ENCODE peak calls at places on chromosomes 13 and 19, in five cellular contexts. One of them, this sample, is unnamed. For H3K9me3, the result is how much of the 10 kb centered on the place peaks cover.

GRCh38 chr19:47707135-47707925 is 5.9 kb upstream of the EHD2 start:
- DNase-seq in HepG2: peak
- DNase-seq in A549: peak
- DNase-seq in GM12878: peak
- DNase-seq in K562: peak
- DNase-seq in this sample: peak

GRCh38 chr19:18232540-18233223 is 6.4 kb upstream of the PDE4C start:
- DNase-seq in K562: peak
- DNase-seq in A549: peak
- DNase-seq in HepG2: no peak
- DNase-seq in GM12878: no peak
- DNase-seq in this sample: no peak

GRCh38 chr13:99991806-99992242 is 10.2 kb downstream of the ZIC2 start:
- DNase-seq in HepG2: no peak
- DNase-seq in K562: no peak
- DNase-seq in A549: no peak
- DNase-seq in GM12878: no peak
- DNase-seq in this sample: no peak

GRCh38 chr19:21912654-21913053 is 76.7 kb upstream of the ZNF43 start:
- DNase-seq in HepG2: no peak
- DNase-seq in A549: no peak
- DNase-seq in GM12878: no peak
- DNase-seq in K562: peak
- DNase-seq in this sample: no peak

GRCh38 chr13:79485451-79485850 is 4.5 kb downstream of the NDFIP2 start:
- DNase-seq in A549: no peak
- DNase-seq in GM12878: no peak
- DNase-seq in K562: no peak
- DNase-seq in HepG2: no peak
- DNase-seq in this sample: no peak

GRCh38 chr13:51906581-51906980 is 44.8 kb downstream of the CCDC70 start:
- DNase-seq in A549: no peak
- DNase-seq in GM12878: no peak
- DNase-seq in HepG2: peak
- DNase-seq in K562: no peak
- DNase-seq in this sample: no peak

GRCh38 chr13:29888306-29888705 is 37.9 kb upstream of the UBL3 start:
- DNase-seq in A549: no peak
- DNase-seq in K562: no peak
- DNase-seq in HepG2: no peak
- DNase-seq in GM12878: no peak
- DNase-seq in this sample: no peak

GRCh38 chr19:40578442-40578908 is 1.8 kb downstream of the SHKBP1 start:
- DNase-seq in K562: peak
- DNase-seq in GM12878: no peak
- DNase-seq in HepG2: no peak
- DNase-seq in A549: peak
- DNase-seq in this sample: peak

GRCh38 chr13:73985789-73986188 is 148.4 kb downstream of the KLF12 start:
- DNase-seq in K562: no peak
- DNase-seq in HepG2: no peak
- DNase-seq in GM12878: no peak
- DNase-seq in A549: no peak
- DNase-seq in this sample: peak

GRCh38 chr19:35908010-35908441 is at the start of gene TYROBP:
- DNase-seq in A549: no peak
- DNase-seq in GM12878: no peak
- DNase-seq in HepG2: no peak
- DNase-seq in K562: no peak
- DNase-seq in this sample: no peak

GRCh38 chr19:9144920-9145319 is 4.7 kb downstream of the ZNF317 start:
- DNase-seq in A549: peak
- DNase-seq in HepG2: no peak
- DNase-seq in GM12878: no peak
- DNase-seq in K562: no peak
- DNase-seq in this sample: no peak
- H3K9me3 ChIP-seq in A549: half or more
- H3K9me3 ChIP-seq in HepG2: under half
- H3K9me3 ChIP-seq in GM12878: under half
- H3K9me3 ChIP-seq in K562: under half
- H3K9me3 ChIP-seq in this sample: under half

DNA sequence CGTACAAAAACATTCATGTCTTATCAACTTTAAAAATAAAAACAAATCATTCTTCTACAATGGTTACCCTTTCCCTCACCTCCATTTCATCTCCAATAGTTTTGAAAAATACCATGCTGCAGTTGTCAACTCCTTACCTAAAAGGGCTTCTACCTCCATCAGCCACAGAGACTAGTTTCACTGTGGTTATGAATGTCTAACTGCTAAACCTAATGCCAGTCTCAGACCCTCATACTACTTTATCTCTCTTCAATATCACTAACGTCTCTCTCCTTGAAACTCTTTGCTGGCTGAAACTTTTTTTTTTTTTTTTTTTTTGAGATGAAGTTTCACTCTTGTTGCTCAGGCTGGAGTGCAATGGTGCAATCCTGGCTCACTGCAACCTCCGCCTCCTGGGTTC is 27.1 kb downstream of the LNX2 start:
- DNase-seq in HepG2: no peak
- DNase-seq in A549: no peak
- DNase-seq in K562: no peak
- DNase-seq in GM12878: no peak
- DNase-seq in this sample: no peak
- TF ChIP-seq MYC in HepG2: no peak
- TF ChIP-seq MYC in A549: no peak
- TF ChIP-seq MYC in K562: no peak
- TF ChIP-seq MYC in GM12878: no peak
- TF ChIP-seq MYC in this sample: no peak

GRCh38 chr19:873084-874019 is 13.9 kb downstream of the CFD start:
- DNase-seq in GM12878: peak
- DNase-seq in HepG2: no peak
- DNase-seq in A549: peak
- DNase-seq in K562: peak
- DNase-seq in this sample: no peak

GRCh38 chr19:870314-870713 is 10.8 kb downstream of the CFD start:
- DNase-seq in K562: no peak
- DNase-seq in A549: no peak
- DNase-seq in HepG2: no peak
- DNase-seq in GM12878: no peak
- DNase-seq in this sample: no peak

GRCh38 chr19:870963-871401 is 11.5 kb downstream of the CFD start:
- DNase-seq in HepG2: no peak
- DNase-seq in K562: no peak
- DNase-seq in GM12878: no peak
- DNase-seq in A549: peak
- DNase-seq in this sample: no peak

GRCh38 chr19:872266-872951 is 12.9 kb downstream of the CFD start:
- DNase-seq in K562: peak
- DNase-seq in HepG2: no peak
- DNase-seq in GM12878: peak
- DNase-seq in A549: peak
- DNase-seq in this sample: peak

DNA sequence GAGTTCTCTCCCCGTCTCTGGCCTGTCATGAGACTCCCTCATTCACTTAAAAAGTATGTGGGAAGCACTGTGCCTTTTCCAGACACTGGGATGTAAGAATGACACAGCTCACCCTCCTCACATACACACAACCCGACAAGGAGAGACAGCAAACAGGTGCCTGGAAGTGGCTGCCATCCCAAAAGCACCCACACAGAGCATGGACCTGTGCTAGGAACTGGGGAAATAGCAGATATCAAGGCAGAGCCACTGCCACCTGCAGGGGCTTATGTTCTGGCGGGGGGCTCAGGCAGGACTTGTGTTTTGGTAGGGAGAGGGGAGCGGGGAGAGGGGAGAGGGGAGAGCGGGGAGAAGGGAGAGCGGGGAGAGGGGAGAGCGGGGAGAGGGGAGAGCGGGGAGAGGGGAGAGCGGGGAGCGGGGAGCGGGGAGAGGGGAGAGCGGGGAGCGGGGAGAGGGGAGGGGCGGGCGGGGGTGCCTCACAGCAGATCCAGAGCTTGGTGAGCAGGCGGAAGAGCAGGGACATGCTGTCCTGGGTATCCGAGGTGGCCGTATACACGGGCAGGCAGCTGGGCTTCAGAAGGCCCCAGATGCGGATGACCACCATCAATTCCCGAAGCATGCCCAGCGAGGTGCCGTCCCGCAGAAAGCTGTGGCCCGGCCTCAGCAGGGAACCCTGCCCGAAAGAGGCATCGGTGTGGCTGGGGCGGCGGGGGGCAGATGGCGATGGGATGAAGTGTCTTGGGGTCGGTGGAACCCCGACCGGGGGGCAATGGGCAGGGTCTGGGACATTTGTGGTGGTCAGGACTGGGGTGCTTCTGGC is 12.2 kb downstream of the CFD start:
- DNase-seq in HepG2: peak
- DNase-seq in K562: peak
- DNase-seq in GM12878: no peak
- DNase-seq in A549: peak
- DNase-seq in this sample: no peak
- H3K4me3 ChIP-seq in HepG2: no peak
- H3K4me3 ChIP-seq in K562: no peak
- H3K4me3 ChIP-seq in GM12878: no peak
- H3K4me3 ChIP-seq in A549: peak
- H3K4me3 ChIP-seq in this sample: no peak

DNA sequence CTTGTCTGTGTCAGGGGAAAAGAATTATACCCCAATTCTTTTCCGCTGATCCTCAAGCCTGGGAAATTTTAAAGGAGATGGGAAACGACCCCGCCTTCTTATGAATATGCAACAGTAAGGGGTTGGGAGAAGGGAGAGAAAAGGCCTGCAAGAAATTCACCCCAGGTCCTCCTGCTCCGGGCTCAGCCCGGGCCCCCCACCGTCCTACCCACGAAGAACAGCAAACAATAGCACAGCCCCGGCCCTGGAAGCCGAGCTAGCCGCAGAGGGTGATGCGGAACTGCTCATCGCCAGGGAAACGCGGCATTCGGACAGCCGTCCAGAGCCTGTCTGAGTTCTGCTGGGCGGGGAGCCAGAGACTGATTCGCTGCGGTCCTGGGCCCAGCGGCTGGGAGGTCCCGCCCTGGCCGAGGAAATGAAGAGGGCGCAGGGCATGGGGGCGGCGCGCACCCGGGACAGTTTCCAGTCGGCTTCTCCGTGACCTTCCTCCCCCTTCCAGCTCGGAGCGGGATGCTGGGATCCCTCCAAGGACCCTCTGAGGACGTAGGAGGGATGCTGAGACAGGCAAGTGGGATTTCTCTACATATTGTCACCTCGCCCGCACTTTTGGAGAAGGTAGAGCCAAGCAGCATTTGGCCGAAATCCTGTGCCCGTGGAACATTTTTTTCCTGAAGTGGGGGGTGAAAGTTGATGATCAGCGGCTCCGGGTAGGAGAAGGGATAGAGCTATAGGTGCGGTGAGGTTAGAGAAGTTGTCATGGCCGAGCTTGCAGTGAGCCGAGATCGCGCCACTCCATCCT is 82.3 kb upstream of the C1QTNF9B start:
- DNase-seq in HepG2: peak
- DNase-seq in GM12878: no peak
- DNase-seq in A549: peak
- DNase-seq in K562: no peak
- DNase-seq in this sample: peak
- H3K9me3 ChIP-seq in HepG2: under half
- H3K9me3 ChIP-seq in GM12878: under half
- H3K9me3 ChIP-seq in A549: under half
- H3K9me3 ChIP-seq in K562: under half
- H3K9me3 ChIP-seq in this sample: under half

GRCh38 chr19:23766951-23767350 is 8.3 kb upstream of the ZNF681 start:
- DNase-seq in K562: no peak
- DNase-seq in HepG2: no peak
- DNase-seq in GM12878: no peak
- DNase-seq in A549: no peak
- DNase-seq in this sample: no peak
- TF ChIP-seq MYC in K562: no peak
- TF ChIP-seq MYC in HepG2: no peak
- TF ChIP-seq MYC in GM12878: no peak
- TF ChIP-seq MYC in A549: no peak
- TF ChIP-seq MYC in this sample: no peak

DNA sequence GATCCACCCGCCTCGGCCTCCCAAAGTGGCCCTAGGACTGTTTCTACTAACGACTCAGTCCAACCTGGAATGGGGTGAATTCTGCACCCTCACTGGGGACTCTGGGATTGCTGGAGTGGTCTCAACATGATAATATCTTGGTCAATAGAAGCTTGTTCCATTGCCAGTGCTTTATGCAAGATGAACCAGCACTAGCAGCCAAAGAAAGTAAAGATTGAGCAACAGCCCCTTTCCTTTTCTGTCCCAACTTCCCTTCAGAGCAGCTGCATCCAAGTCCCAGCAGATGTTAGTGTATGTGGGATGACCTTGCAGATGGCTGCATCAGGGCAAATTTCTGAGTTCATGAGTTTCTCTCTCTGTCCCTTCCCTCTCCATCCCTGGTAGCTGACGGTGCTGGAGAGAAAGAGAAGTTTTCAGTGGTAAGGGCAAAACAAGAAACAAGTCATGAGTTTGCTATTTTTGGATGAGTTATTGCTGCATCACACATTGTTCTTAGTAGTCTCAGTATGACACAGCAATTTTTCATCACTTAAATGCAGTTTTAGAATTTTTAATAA is 183.6 kb upstream of the EDNRB start:
- DNase-seq in K562: no peak
- DNase-seq in GM12878: peak
- DNase-seq in A549: peak
- DNase-seq in HepG2: no peak
- DNase-seq in this sample: peak
- H3K4me3 ChIP-seq in K562: no peak
- H3K4me3 ChIP-seq in GM12878: no peak
- H3K4me3 ChIP-seq in A549: no peak
- H3K4me3 ChIP-seq in HepG2: no peak
- H3K4me3 ChIP-seq in this sample: no peak

GRCh38 chr19:764301-764700 is 13.4 kb downstream of the MISP start:
- DNase-seq in A549: no peak
- DNase-seq in GM12878: no peak
- DNase-seq in K562: no peak
- DNase-seq in HepG2: no peak
- DNase-seq in this sample: no peak
- H3K9me3 ChIP-seq in A549: under half
- H3K9me3 ChIP-seq in GM12878: under half
- H3K9me3 ChIP-seq in K562: under half
- H3K9me3 ChIP-seq in HepG2: under half
- H3K9me3 ChIP-seq in this sample: under half

GRCh38 chr13:95296326-95296939 is 4.8 kb downstream of the ABCC4 start:
- DNase-seq in HepG2: peak
- DNase-seq in K562: no peak
- DNase-seq in GM12878: no peak
- DNase-seq in A549: peak
- DNase-seq in this sample: peak
- TF ChIP-seq MYC in HepG2: no peak
- TF ChIP-seq MYC in K562: no peak
- TF ChIP-seq MYC in GM12878: no peak
- TF ChIP-seq MYC in A549: no peak
- TF ChIP-seq MYC in this sample: no peak

GRCh38 chr19:16301999-16302694 is 22.5 kb upstream of the KLF2 start:
- DNase-seq in A549: peak
- DNase-seq in K562: no peak
- DNase-seq in HepG2: no peak
- DNase-seq in GM12878: no peak
- DNase-seq in this sample: peak
- H3K4me3 ChIP-seq in A549: no peak
- H3K4me3 ChIP-seq in K562: no peak
- H3K4me3 ChIP-seq in HepG2: no peak
- H3K4me3 ChIP-seq in GM12878: no peak
- H3K4me3 ChIP-seq in this sample: no peak